ENCODE peak calls at places on chromosomes 2 and 18, in five cellular contexts. One of them, this sample, is unnamed.

GRCh38 chr2:112640800-112641675 is 4.7 kb upstream of the SLC20A1 start:
- DNase-seq in activated CD4-positive, CD25-positive, alpha-beta regulatory T cell: no peak
- DNase-seq in NCI-H1092 treated with DMSO at 0.1 percent for 48 hours: no peak
- DNase-seq in NCI-H1436: no peak
- DNase-seq in uterus: no peak
- DNase-seq in this sample: no peak

GRCh38 chr18:34773378-34773777 is 63.3 kb downstream of the DTNA start:
- DNase-seq in uterus: no peak
- DNase-seq in NCI-H1436: no peak
- DNase-seq in activated CD4-positive, CD25-positive, alpha-beta regulatory T cell: no peak
- DNase-seq in NCI-H1092 treated with DMSO at 0.1 percent for 48 hours: no peak
- DNase-seq in this sample: no peak

GRCh38 chr2:74481961-74482800 is 617 bp downstream of the CCDC142 start:
- DNase-seq in uterus: no peak
- DNase-seq in NCI-H1092 treated with DMSO at 0.1 percent for 48 hours: peak
- DNase-seq in NCI-H1436: no peak
- DNase-seq in activated CD4-positive, CD25-positive, alpha-beta regulatory T cell: peak
- DNase-seq in this sample: no peak

GRCh38 chr2:98412751-98413445 is 31.8 kb upstream of the INPP4A start:
- DNase-seq in uterus: no peak
- DNase-seq in activated CD4-positive, CD25-positive, alpha-beta regulatory T cell: peak
- DNase-seq in NCI-H1436: peak
- DNase-seq in NCI-H1092 treated with DMSO at 0.1 percent for 48 hours: peak
- DNase-seq in this sample: peak

GRCh38 chr18:48607049-48607984 is 68.5 kb downstream of the CTIF start:
- DNase-seq in activated CD4-positive, CD25-positive, alpha-beta regulatory T cell: no peak
- DNase-seq in uterus: peak
- DNase-seq in NCI-H1436: no peak
- DNase-seq in NCI-H1092 treated with DMSO at 0.1 percent for 48 hours: no peak
- DNase-seq in this sample: no peak

GRCh38 chr18:362914-363295 is 95.1 kb upstream of the THOC1 start:
- DNase-seq in activated CD4-positive, CD25-positive, alpha-beta regulatory T cell: no peak
- DNase-seq in NCI-H1436: no peak
- DNase-seq in NCI-H1092 treated with DMSO at 0.1 percent for 48 hours: no peak
- DNase-seq in uterus: no peak
- DNase-seq in this sample: no peak

GRCh38 chr2:9547272-9547991 is 8.2 kb downstream of the ADAM17 start:
- DNase-seq in NCI-H1436: no peak
- DNase-seq in NCI-H1092 treated with DMSO at 0.1 percent for 48 hours: no peak
- DNase-seq in uterus: no peak
- DNase-seq in activated CD4-positive, CD25-positive, alpha-beta regulatory T cell: no peak
- DNase-seq in this sample: no peak

GRCh38 chr18:57906852-57907251 is 103.7 kb upstream of the ATP8B1 start:
- DNase-seq in activated CD4-positive, CD25-positive, alpha-beta regulatory T cell: no peak
- DNase-seq in NCI-H1436: no peak
- DNase-seq in NCI-H1092 treated with DMSO at 0.1 percent for 48 hours: no peak
- DNase-seq in uterus: no peak
- DNase-seq in this sample: no peak

GRCh38 chr2:212892193-212892592 is 259.2 kb downstream of the IKZF2 start:
- DNase-seq in NCI-H1092 treated with DMSO at 0.1 percent for 48 hours: peak
- DNase-seq in NCI-H1436: no peak
- DNase-seq in uterus: no peak
- DNase-seq in activated CD4-positive, CD25-positive, alpha-beta regulatory T cell: no peak
- DNase-seq in this sample: no peak